ENCODE peak calls at places on chromosomes 6 and 20, in six cellular contexts. J, A, T, D, I and R are unnamed samples.

GRCh38 chr6:93416575-93417420 is 2.6 kb downstream of the EPHA7 start:
- DNase-seq in J (no peak), A (peak), T (no peak), D (no peak), I (peak), R (no peak)

GRCh38 chr6:127404133-127404532 is 55.1 kb downstream of the KIAA0408 start:
- DNase-seq in J (no peak), A (no peak), T (no peak), D (no peak), I (no peak), R (no peak)

GRCh38 chr6:163883946-163884345 is 469.4 kb downstream of the QKI start:
- DNase-seq in J (no peak), A (no peak), T (no peak), D (no peak), I (no peak), R (no peak)

GRCh38 chr20:51237278-51237677 is 214.4 kb upstream of the KCNG1 start:
- DNase-seq in J (no peak), A (no peak), T (no peak), D (no peak), I (no peak), R (no peak)

GRCh38 chr6:135060076-135060475 is 5.5 kb upstream of the HBS1L start:
- DNase-seq in J (no peak), A (no peak), T (no peak), D (no peak), I (no peak), R (no peak)

GRCh38 chr6:10837009-10837691 is 1.2 kb downstream of the MAK start:
- DNase-seq in J (no peak), A (no peak), T (no peak), D (no peak), I (peak), R (no peak)

GRCh38 chr6:115545410-115545986 is 515.2 kb downstream of the FRK start:
- DNase-seq in J (no peak), A (no peak), T (no peak), D (no peak), I (no peak), R (no peak)

GRCh38 chr20:32470025-32470861 is 112.1 kb downstream of the ASXL1 start:
- DNase-seq in J (peak), A (peak), T (no peak), D (no peak), I (peak), R (peak)

GRCh38 chr20:48210111-48211029 is 425.1 kb upstream of the SULF2 start:
- DNase-seq in J (no peak), A (peak), T (no peak), D (no peak), I (no peak), R (no peak)

GRCh38 chr6:13480631-13481501 is 6.5 kb downstream of the GFOD1 start:
- DNase-seq in J (no peak), A (no peak), T (no peak), D (no peak), I (no peak), R (no peak)

GRCh38 chr20:64065973-64066341 is 3.0 kb downstream of the TCEA2 start:
- DNase-seq in J (peak), A (no peak), T (peak), D (peak), I (peak), R (no peak)

GRCh38 chr6:107670792-107671199 is 153.3 kb downstream of the SCML4 start:
- DNase-seq in J (peak), A (peak), T (no peak), D (no peak), I (peak), R (peak)

GRCh38 chr20:34706912-34707784 is 3.0 kb downstream of the TP53INP2 start:
- DNase-seq in J (no peak), A (no peak), T (no peak), D (no peak), I (no peak), R (no peak)

GRCh38 chr20:48875233-48875913 is 46.1 kb upstream of the ARFGEF2 start:
- DNase-seq in J (no peak), A (no peak), T (no peak), D (no peak), I (no peak), R (no peak)

GRCh38 chr6:166558156-166559025 is 28.1 kb downstream of the RAMACL start:
- DNase-seq in J (no peak), A (no peak), T (no peak), D (no peak), I (no peak), R (no peak)

GRCh38 chr6:7138921-7139358 is 31.2 kb downstream of the RREB1 start:
- DNase-seq in J (no peak), A (no peak), T (no peak), D (no peak), I (peak), R (no peak)

GRCh38 chr6:4008324-4009047 is 70.5 kb downstream of the FAM217A start:
- DNase-seq in J (peak), A (peak), T (no peak), D (no peak), I (no peak), R (peak)

GRCh38 chr6:138454976-138455706 is 44.2 kb downstream of the NHSL1 start:
- DNase-seq in J (no peak), A (no peak), T (no peak), D (peak), I (peak), R (no peak)

GRCh38 chr6:93164781-93165180 is 254.6 kb downstream of the EPHA7 start:
- DNase-seq in J (no peak), A (no peak), T (no peak), D (no peak), I (no peak), R (no peak)

GRCh38 chr6:6583836-6584235 is 4.7 kb upstream of the LY86 start:
- DNase-seq in J (peak), A (no peak), T (no peak), D (no peak), I (no peak), R (no peak)

GRCh38 chr6:13466304-13467215 is 20.8 kb downstream of the GFOD1 start:
- DNase-seq in J (no peak), A (no peak), T (no peak), D (peak), I (no peak), R (no peak)

GRCh38 chr6:46651006-46651405 is 1.6 kb downstream of the CYP39A1 start:
- DNase-seq in J (no peak), A (no peak), T (no peak), D (no peak), I (no peak), R (no peak)

GRCh38 chr6:90294614-90294988 is 2.0 kb downstream of the BACH2 start:
- DNase-seq in J (peak), A (peak), T (no peak), D (peak), I (no peak), R (no peak)

GRCh38 chr20:7496394-7497111 is 443.7 kb downstream of the HAO1 start:
- DNase-seq in J (no peak), A (no peak), T (no peak), D (no peak), I (no peak), R (no peak)

GRCh38 chr6:34571388-34571787 is 15.3 kb upstream of the SPDEF start:
- DNase-seq in J (no peak), A (no peak), T (no peak), D (no peak), I (no peak), R (no peak)

GRCh38 chr20:41599699-41600104 is 18.5 kb downstream of the CHD6 start:
- DNase-seq in J (no peak), A (no peak), T (no peak), D (no peak), I (no peak), R (no peak)